ENCODE peak calls at places on chromosomes 1 and 21, in four cellular contexts. U is activated gamma-delta T cell treated with Interleukin-2 at 50 U/mL for 16 hours; X is activated naive CD4-positive, alpha-beta T cell; V is neural progenitor cell. S is an unnamed sample.

GRCh38 chr1:91864017-91864700 is 21.8 kb downstream of the TGFBR3 start:
- DNase-seq in U (no peak), X (no peak), V (no peak), S (no peak)

GRCh38 chr1:165284471-165284870 is 72.0 kb downstream of the LMX1A start:
- DNase-seq in U (no peak), X (no peak), V (no peak), S (no peak)

GRCh38 chr21:31193761-31194160 is 150.3 kb downstream of the TIAM1 start:
- DNase-seq in U (no peak), X (no peak), V (peak; percentile 15), S (no peak)

GRCh38 chr1:46767649-46768282 is 31.1 kb upstream of the CYP4B1 start:
- DNase-seq in U (no peak), X (no peak), V (no peak), S (no peak)

GRCh38 chr1:211036701-211037494 is 97.0 kb downstream of the KCNH1 start:
- DNase-seq in U (no peak), X (no peak), V (no peak), S (no peak)

GRCh38 chr1:201016943-201017827 is 6.3 kb downstream of the KIF21B start:
- DNase-seq in U (no peak), X (no peak), V (no peak), S (no peak)

GRCh38 chr1:27591622-27592021 is 12.3 kb downstream of the AHDC1 start:
- DNase-seq in U (no peak), X (no peak), V (no peak), S (peak; percentile 58)

GRCh38 chr1:206693029-206693428 is 8.3 kb downstream of the MAPKAPK2 start:
- DNase-seq in U (no peak), X (no peak), V (no peak), S (no peak)

GRCh38 chr1:100428160-100428559 is 75.9 kb downstream of the CDC14A start:
- DNase-seq in U (no peak), X (no peak), V (no peak), S (no peak)

S was measured in Karpas-422.